ENCODE peak calls at places on chromosomes 4 and X, in seven cellular contexts. P, O, Z, S, C, M and N are unnamed samples.

GRCh38 chr4:124727331-124727730 is 14.8 kb upstream of the ANKRD50 start:
- DNase-seq in S (no peak), P (no peak), C (no peak), Z (no peak), M (no peak), O (no peak), N (no peak)

GRCh38 chrX:39967348-39967747 is 130.4 kb downstream of the BCOR start:
- DNase-seq in C (no peak), M (no peak), S (no peak), P (no peak), O (no peak), Z (no peak), N (no peak)

GRCh38 chrX:154541589-154541895 is 5.1 kb downstream of the G6PD start:
- DNase-seq in M (no peak), C (no peak), Z (no peak), O (no peak), P (no peak), S (no peak), N (no peak)

GRCh38 chrX:29225670-29226069 is 638.4 kb downstream of the IL1RAPL1 start:
- DNase-seq in O (no peak), M (peak; percentile 62), P (no peak), S (no peak), C (no peak), Z (no peak), N (no peak)

GRCh38 chr4:1472148-1472797 is 66.0 kb upstream of the NKX1-1 start:
- DNase-seq in Z (peak; percentile 7), S (no peak), M (peak; percentile 41), P (peak; percentile 15), C (peak; percentile 53), O (no peak), N (no peak)

GRCh38 chr4:1842993-1843448 is 12.9 kb downstream of the LETM1 start:
- DNase-seq in Z (no peak), C (no peak), O (peak; percentile 40), M (no peak), P (no peak), S (no peak), N (no peak)

GRCh38 chr4:912548-913279 is 19.4 kb downstream of the GAK start:
- DNase-seq in O (no peak), M (no peak), C (peak; percentile 38), P (peak; percentile 40), S (peak; percentile 40), Z (no peak), N (no peak)

GRCh38 chr4:74543247-74543670 is 98.3 kb downstream of the AREG start:
- DNase-seq in S (peak; percentile 35), O (no peak), Z (no peak), P (no peak), C (no peak), M (no peak), N (no peak)

GRCh38 chrX:31154941-31155340 is 83.1 kb upstream of the FTHL17 start:
- DNase-seq in O (no peak), Z (no peak), P (no peak), M (no peak), S (no peak), C (no peak), N (no peak)

GRCh38 chr4:175412161-175412560 is 399.9 kb downstream of the GPM6A start:
- DNase-seq in Z (no peak), O (no peak), C (no peak), S (no peak), M (no peak), P (peak; percentile 65), N (no peak)

GRCh38 chr4:81472249-81473085 is 760 bp upstream of the RASGEF1B start:
- DNase-seq in C (peak; percentile 73), P (peak; percentile 57), O (no peak), M (peak; percentile 70), S (no peak), Z (no peak), N (peak; percentile 70)

GRCh38 chr4:89268572-89269180 is 38.9 kb downstream of the GPRIN3 start:
- DNase-seq in Z (no peak), P (no peak), O (no peak), C (no peak), M (no peak), S (no peak), N (no peak)

GRCh38 chrX:153065389-153065788 is 6.9 kb upstream of the PNMA6A start:
- DNase-seq in P (no peak), O (no peak), M (no peak), S (no peak), Z (no peak), C (no peak), N (no peak)

GRCh38 chrX:134548844-134549205 is 88.9 kb downstream of the HPRT1 start:
- DNase-seq in Z (no peak), O (no peak), S (no peak), P (no peak), M (no peak), C (no peak), N (no peak)
- H3K27me3 ChIP-seq in Z (no peaks in the 10 kb centered on the region), O (no peaks in the 10 kb centered on the region), S (peaks cover 63% of the 10 kb centered on the region), P (peaks cover 100% of the 10 kb centered on the region), M (peaks cover 28% of the 10 kb centered on the region), C (no peaks in the 10 kb centered on the region), N (peaks cover 62% of the 10 kb centered on the region)

DNA sequence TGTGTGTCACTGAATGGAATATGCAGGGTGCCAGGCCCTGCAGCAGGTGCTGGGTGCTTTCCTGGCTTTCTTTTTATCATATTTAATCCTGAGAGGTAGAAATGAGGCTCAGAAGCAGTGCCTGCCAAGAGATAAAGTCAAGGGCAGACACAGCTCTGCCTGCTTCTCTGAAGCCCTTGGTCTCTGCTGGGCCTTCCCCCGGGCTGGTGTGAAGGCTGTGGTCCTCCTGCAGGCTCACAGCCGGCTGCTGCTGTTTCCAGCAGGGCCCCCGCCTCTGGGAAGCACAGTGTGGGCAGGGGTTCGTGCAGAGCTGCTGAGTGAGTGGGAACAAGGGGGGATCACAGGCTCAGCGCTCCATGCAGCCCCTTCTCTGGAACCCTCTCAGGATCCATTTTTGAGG is 49.6 kb downstream of the TBC1D14 start:
- DNase-seq in C (no peak), O (no peak), S (no peak), M (no peak), Z (no peak), P (no peak), N (no peak)
- H3K27ac ChIP-seq in C (no peak overlapping the region), O (no peak overlapping the region), S (no peak overlapping the region), M (no peak overlapping the region), Z (no peak overlapping the region), P (peak overlapping the region; percentile 42), N (no peak overlapping the region)

GRCh38 chrX:17939724-17940123 is 78.6 kb upstream of the RAI2 start:
- DNase-seq in M (peak; percentile 50), Z (no peak), S (no peak), P (no peak), C (no peak), O (no peak), N (no peak)
- H3K4me3 ChIP-seq in M (no peak overlapping the region), Z (no peak overlapping the region), S (no peak overlapping the region), P (no peak overlapping the region), C (no peak overlapping the region), O (no peak overlapping the region), N (no peak overlapping the region)

GRCh38 chr4:155899891-155900290 is 3.6 kb upstream of the TDO2 start:
- DNase-seq in Z (no peak), P (no peak), O (no peak), C (no peak), M (no peak), S (no peak), N (peak; percentile 6)
- H3K27me3 ChIP-seq in Z (no peaks in the 10 kb centered on the region), P (no peaks in the 10 kb centered on the region), O (no peaks in the 10 kb centered on the region), C (no peaks in the 10 kb centered on the region), M (no peaks in the 10 kb centered on the region), S (no peaks in the 10 kb centered on the region), N (no peaks in the 10 kb centered on the region)

DNA sequence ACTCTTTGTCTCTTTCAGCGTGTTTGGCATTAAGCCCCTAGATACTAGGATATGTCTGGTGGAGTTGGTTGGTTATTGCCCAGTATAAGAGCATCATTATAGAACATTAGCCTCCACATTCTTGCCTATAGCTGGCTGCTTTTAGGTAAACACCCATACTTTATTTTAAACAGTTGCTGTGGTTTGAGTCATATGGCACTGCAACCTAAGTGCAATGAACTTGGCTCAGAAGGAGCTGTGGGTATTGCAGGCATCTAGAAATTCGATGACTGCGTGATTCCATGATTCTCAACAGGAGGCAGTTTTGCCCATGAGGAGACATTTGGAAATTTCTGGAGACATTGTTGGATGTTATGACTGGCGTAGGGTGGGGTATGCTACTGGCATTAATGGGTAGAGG is 49.5 kb downstream of the DCLK2 start:
- DNase-seq in Z (no peak), S (no peak), C (no peak), P (no peak), M (no peak), O (no peak), N (no peak)
- H3K27ac ChIP-seq in Z (no peak overlapping the region), S (no peak overlapping the region), C (no peak overlapping the region), P (no peak overlapping the region), M (no peak overlapping the region), O (no peak overlapping the region), N (no peak overlapping the region)